ENCODE peak calls at places on chromosome 11, in ten cellular contexts. O is testis, Y is foreskin fibroblast, J is choroid plexus epithelial cell, G is endothelial cell, V is H9, E is HCT116, P is transverse colon, X is glutamatergic neuron, C is NB4. U is an unnamed sample.

GRCh38 chr11:45858751-45859398 is 11.6 kb downstream of the CRY2 start:
- DNase-seq in O (no peak), Y (no peak), J (no peak), G (no peak), V (no peak), E (no peak), P (no peak), X (no peak), C (no peak), U (no peak)

GRCh38 chr11:88281317-88281712 is 56.2 kb downstream of the CTSC start:
- DNase-seq in O (no peak), Y (peak; percentile 24), J (peak; percentile 45), G (peak; percentile 5), V (no peak), E (no peak), P (no peak), X (no peak), C (peak; percentile 19), U (no peak)

GRCh38 chr11:33790088-33790487 is 15.8 kb upstream of the FBXO3 start:
- DNase-seq in O (no peak), Y (no peak), J (no peak), G (no peak), V (no peak), E (no peak), P (no peak), X (no peak), C (no peak), U (no peak)

GRCh38 chr11:48095779-48096470 is 115.6 kb downstream of the PTPRJ start:
- DNase-seq in O (no peak), Y (no peak), J (no peak), G (no peak), V (no peak), E (no peak), P (no peak), X (no peak), C (peak; percentile 62), U (no peak)

GRCh38 chr11:132632641-132633124 is 899.6 kb downstream of the OPCML start:
- DNase-seq in O (no peak), Y (peak; percentile 98), J (peak; percentile 97), G (no peak), V (no peak), E (no peak), P (no peak), X (no peak), C (no peak), U (no peak)

GRCh38 chr11:117182551-117182935 is 4.0 kb downstream of the SIDT2 start:
- DNase-seq in O (peak; percentile 6), Y (no peak), J (no peak), G (no peak), V (no peak), E (no peak), P (no peak), X (no peak), C (no peak), U (no peak)

GRCh38 chr11:123838659-123839058 is 32.5 kb upstream of the OR6M1 start:
- DNase-seq in O (no peak), Y (no peak), J (no peak), G (no peak), V (no peak), E (no peak), P (no peak), X (no peak), C (no peak), U (no peak)

GRCh38 chr11:125772834-125773505 is 5.7 kb downstream of the PATE2 start:
- DNase-seq in O (no peak), Y (peak; percentile 3), J (peak; percentile 60), G (no peak), V (no peak), E (no peak), P (no peak), X (no peak), C (no peak), U (no peak)

GRCh38 chr11:77212314-77213007 is 84.4 kb downstream of the MYO7A start:
- DNase-seq in O (no peak), Y (no peak), J (no peak), G (no peak), V (no peak), E (no peak), P (no peak), X (peak; percentile 11), C (no peak), U (no peak)

GRCh38 chr11:70481625-70482528 is 83.5 kb downstream of the CTTN start:
- DNase-seq in O (no peak), Y (peak; percentile 83), J (peak; percentile 22), G (no peak), V (no peak), E (peak; percentile 86), P (peak; percentile 34), X (no peak), C (no peak), U (no peak)

GRCh38 chr11:21289686-21290085 is 620.3 kb downstream of the NELL1 start:
- DNase-seq in O (no peak), Y (no peak), J (no peak), G (no peak), V (no peak), E (no peak), P (no peak), X (no peak), C (no peak), U (no peak)

GRCh38 chr11:131867457-131868257 is 497.2 kb downstream of the NTM start:
- DNase-seq in O (peak; percentile 75), Y (peak; percentile 94), J (peak; percentile 95), G (peak; percentile 82), V (peak; percentile 82), E (no peak), P (peak; percentile 47), X (peak; percentile 83), C (peak; percentile 52), U (peak; percentile 72)

GRCh38 chr11:17570034-17570433 is 23.0 kb downstream of the OTOG start:
- DNase-seq in O (no peak), Y (no peak), J (no peak), G (no peak), V (peak; percentile 26), E (no peak), P (no peak), X (no peak), C (no peak), U (no peak)

DNA sequence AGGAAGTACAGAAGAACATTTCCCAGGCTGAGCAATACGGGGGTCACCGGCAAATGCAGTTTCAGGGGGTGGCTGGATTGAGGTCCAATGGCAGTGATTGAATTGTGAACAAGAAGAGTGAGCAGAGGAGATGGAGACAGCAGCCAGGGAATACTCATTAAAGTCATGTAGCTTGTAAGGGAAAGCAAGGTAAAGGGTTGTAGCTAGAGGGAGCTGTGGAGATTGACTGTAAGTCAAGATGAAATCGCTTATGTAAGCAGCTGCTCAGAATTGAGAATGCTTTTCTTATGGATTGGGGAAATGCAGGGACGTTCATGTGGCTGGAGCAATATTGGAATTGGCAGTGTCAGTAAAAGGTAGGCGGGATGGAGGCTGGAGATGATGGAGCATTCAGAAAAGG is 111.4 kb upstream of the TBCEL start:
- DNase-seq in O (no peak), Y (peak; percentile 25), J (peak; percentile 77), G (no peak), V (no peak), E (peak; percentile 53), P (no peak), X (no peak), C (peak; percentile 48), U (no peak)
- TF ChIP-seq CTCF in O (peak; percentile 13), Y (no peak), J (peak; percentile 62), G (no peak), V (peak; percentile 68), E (peak; percentile 58), P (no peak), X (no peak), C (peak; percentile 49), U (no peak)

DNA sequence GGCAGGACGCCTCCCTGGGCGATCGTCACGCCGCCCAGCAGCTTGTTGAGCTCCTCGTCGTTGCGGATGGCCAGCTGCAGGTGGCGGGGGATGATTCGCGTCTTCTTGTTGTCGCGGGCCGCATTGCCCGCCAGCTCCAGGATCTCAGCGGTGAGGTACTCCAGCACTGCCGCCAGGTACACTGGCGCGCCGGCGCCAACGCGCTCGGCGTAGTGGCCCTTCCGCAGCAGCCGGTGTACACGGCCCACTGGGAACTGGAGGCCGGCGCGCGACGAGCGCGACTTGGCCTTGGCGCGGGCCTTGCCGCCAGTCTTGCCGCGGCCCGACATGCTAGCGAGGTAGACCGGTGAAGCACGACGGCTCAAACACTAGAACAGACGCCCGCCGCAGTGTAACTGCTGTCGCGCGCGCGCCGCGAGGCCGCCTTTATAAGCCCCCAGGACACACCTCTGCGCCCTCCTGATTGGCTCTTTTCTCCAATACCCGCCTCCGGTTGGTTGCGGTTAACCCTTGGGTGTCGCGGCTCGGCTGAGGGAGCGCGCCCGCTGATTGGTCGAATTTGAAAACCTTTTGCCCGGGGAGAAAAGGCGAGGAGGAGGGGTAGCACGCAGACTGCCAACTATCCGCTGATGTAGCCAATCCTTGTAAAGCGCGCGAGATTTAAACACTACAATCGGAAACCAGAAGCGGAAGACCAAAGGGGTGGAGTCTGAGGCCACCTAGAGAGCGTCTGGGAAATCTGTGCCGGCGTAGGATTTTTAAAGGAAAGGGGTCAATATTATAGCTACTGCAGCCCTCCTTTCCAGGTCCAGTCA is 6.4 kb downstream of the DPAGT1 start:
- DNase-seq in O (peak; percentile 100), Y (peak; percentile 100), J (peak; percentile 100), G (peak; percentile 97), V (peak; percentile 100), E (peak; percentile 99), P (peak; percentile 99), X (peak; percentile 97), C (peak; percentile 100), U (peak; percentile 100)
- TF ChIP-seq CTCF in O (no peak), Y (no peak), J (peak; percentile 10), G (no peak), V (peak; percentile 27), E (peak; percentile 6), P (peak; percentile 29), X (peak; percentile 9), C (no peak), U (no peak)

GRCh38 chr11:30046211-30046945 is 29.5 kb upstream of the KCNA4 start:
- DNase-seq in O (no peak), Y (no peak), J (no peak), G (peak; percentile 29), V (peak; percentile 72), E (no peak), P (no peak), X (no peak), C (peak; percentile 17), U (no peak)
- TF ChIP-seq CTCF in O (no peak), Y (no peak), J (no peak), G (peak; percentile 30), V (peak; percentile 64), E (no peak), P (no peak), X (no peak), C (peak; percentile 22), U (no peak)

DNA sequence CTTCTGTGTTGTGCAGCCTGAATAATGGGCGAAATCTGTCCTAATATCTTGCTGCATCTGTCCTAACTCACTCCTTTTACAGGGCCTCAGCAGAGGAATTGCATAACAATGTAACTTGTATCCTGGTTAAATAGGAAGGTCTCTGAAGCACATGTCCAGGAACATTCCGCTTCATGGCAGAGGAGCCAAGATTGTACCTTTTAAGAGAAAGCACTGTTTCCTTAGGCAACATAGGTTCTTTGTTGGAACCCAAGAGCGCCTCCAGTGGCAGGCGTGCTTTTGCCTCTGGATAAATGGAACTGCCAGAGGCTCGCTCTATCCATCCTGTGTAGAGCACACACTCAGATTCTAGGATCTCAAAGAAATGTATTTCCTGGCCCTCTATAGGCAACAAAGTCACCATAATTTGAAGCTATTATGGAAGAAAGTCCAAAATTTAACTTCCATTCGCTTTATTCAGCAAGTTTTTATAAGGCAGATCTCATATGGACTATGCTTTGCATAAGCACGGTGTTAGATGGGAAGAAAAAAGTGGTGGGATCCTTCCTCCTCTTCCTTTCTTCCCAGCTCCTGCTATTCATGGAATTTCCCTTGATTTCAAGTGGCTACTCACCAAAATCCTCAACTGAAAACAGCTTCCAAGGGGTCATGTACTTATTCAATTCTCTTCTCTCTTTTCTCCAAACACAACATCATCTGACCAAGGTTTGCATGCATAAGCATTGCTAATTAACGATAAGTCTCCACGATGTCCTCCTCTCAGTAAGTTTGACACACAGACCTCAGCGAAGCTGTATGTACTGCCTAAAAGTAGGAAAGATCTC is at the start of gene BLID:
- DNase-seq in O (peak; percentile 81), Y (peak; percentile 66), J (peak; percentile 77), G (peak; percentile 77), V (peak; percentile 73), E (no peak), P (peak; percentile 19), X (peak; percentile 80), C (peak; percentile 15), U (no peak)
- TF ChIP-seq CTCF in O (peak; percentile 65), Y (peak; percentile 59), J (peak; percentile 81), G (peak; percentile 73), V (peak; percentile 85), E (peak; percentile 81), P (no peak), X (peak; percentile 67), C (peak; percentile 51), U (peak; percentile 21)